ENCODE peak calls at places on chromosome 1, in ten cellular contexts. Y, P, Z, M, H, Q, T, X, S and K are unnamed samples.

GRCh38 chr1:223135176-223135575 is 7.9 kb downstream of the TLR5 start:
- DNase-seq in Q (no peak), P (peak; percentile 65), H (peak; percentile 38), T (peak; percentile 43), Y (no peak), Z (no peak), M (no peak), X (peak; percentile 89), S (no peak), K (peak; percentile 85)

GRCh38 chr1:37038079-37038702 is 3.9 kb upstream of the GRIK3 start:
- DNase-seq in Q (no peak), M (no peak), Y (no peak), X (peak; percentile 85), T (no peak), H (no peak), Z (no peak), P (no peak), S (no peak), K (peak; percentile 25)

GRCh38 chr1:9473032-9473792 is 66.1 kb upstream of the SLC25A33 start:
- DNase-seq in M (no peak), P (peak; percentile 77), Q (peak; percentile 90), T (peak; percentile 93), X (peak; percentile 96), H (peak; percentile 68), S (no peak), Y (no peak), Z (no peak), K (peak; percentile 89)

GRCh38 chr1:204065174-204065985 is 7.5 kb upstream of the SOX13 start:
- DNase-seq in T (no peak), Q (no peak), S (no peak), X (peak; percentile 63), Y (no peak), P (no peak), H (no peak), Z (no peak), M (no peak), K (no peak)

GRCh38 chr1:31591425-31592093 is 15.2 kb downstream of the TINAGL1 start:
- DNase-seq in H (no peak), Z (no peak), M (no peak), Q (no peak), T (no peak), P (no peak), Y (no peak), S (no peak), X (peak; percentile 98), K (no peak)

GRCh38 chr1:32393136-32393535 is 1.1 kb downstream of the BSDC1 start:
- DNase-seq in Y (no peak), Q (no peak), P (no peak), S (no peak), M (no peak), H (no peak), Z (no peak), T (peak; percentile 57), X (no peak), K (peak; percentile 66)

GRCh38 chr1:248810727-248811513 is 14.8 kb downstream of the SH3BP5L start:
- DNase-seq in X (no peak), T (peak; percentile 18), S (no peak), M (no peak), H (no peak), Y (no peak), Q (peak; percentile 47), Z (no peak), P (peak; percentile 25), K (peak; percentile 65)

GRCh38 chr1:8238141-8239038 is 79.5 kb upstream of the SLC45A1 start:
- DNase-seq in Z (no peak), H (peak; percentile 49), X (peak; percentile 58), Q (no peak), M (no peak), S (no peak), P (peak; percentile 75), T (peak; percentile 97), Y (no peak), K (no peak)

GRCh38 chr1:966603-967295 is 467 bp downstream of the PLEKHN1 start:
- DNase-seq in S (peak; percentile 83), H (no peak), Z (peak; percentile 87), T (peak; percentile 77), M (peak; percentile 64), X (peak; percentile 91), Q (peak; percentile 55), Y (peak; percentile 60), P (no peak), K (peak; percentile 71)

GRCh38 chr1:231699769-231700168 is 73.2 kb downstream of the DISC1 start:
- DNase-seq in S (no peak), Z (no peak), Y (no peak), Q (no peak), P (no peak), X (no peak), H (no peak), T (peak; percentile 33), M (no peak), K (no peak)

GRCh38 chr1:70034403-70034802 is 171.0 kb downstream of the LRRC40 start:
- DNase-seq in Y (no peak), M (no peak), X (peak; percentile 20), T (peak; percentile 86), Q (no peak), S (no peak), Z (no peak), P (peak; percentile 30), H (peak; percentile 71), K (no peak)